ENCODE peak calls at places on chromosome 16, in eight cellular contexts. One of them, this sample, is unnamed.

GRCh38 chr16:88468289-88469129 is 15.4 kb downstream of the ZFPM1 start:
- DNase-seq in stimulated activated CD4-positive, alpha-beta T cell treated with anti-CD3 and anti-CD28 coated beads, Interleukin-1b, Interleukin-23, amount 100 ng/mL, for 1 hour: no peak
- DNase-seq in stimulated activated naive B cell treated with anti-CD40 and anti-IgM and Interleukin-4, amounts not matched to agents 10 μg/mL and 1 μg/mL and 100 μg/mL, for 72 hours: no peak
- DNase-seq in ureter: no peak
- DNase-seq in T-cell: no peak
- DNase-seq in GM19239: peak; percentile 68
- DNase-seq in HL-60: no peak
- DNase-seq in GM04504: no peak
- DNase-seq in this sample: no peak

GRCh38 chr16:64236351-64236750 is 885.5 kb downstream of the CDH11 start:
- DNase-seq in stimulated activated CD4-positive, alpha-beta T cell treated with anti-CD3 and anti-CD28 coated beads, Interleukin-1b, Interleukin-23, amount 100 ng/mL, for 1 hour: no peak
- DNase-seq in stimulated activated naive B cell treated with anti-CD40 and anti-IgM and Interleukin-4, amounts not matched to agents 10 μg/mL and 1 μg/mL and 100 μg/mL, for 72 hours: no peak
- DNase-seq in ureter: no peak
- DNase-seq in T-cell: no peak
- DNase-seq in GM19239: no peak
- DNase-seq in HL-60: no peak
- DNase-seq in GM04504: no peak
- DNase-seq in this sample: no peak

GRCh38 chr16:11679250-11679649 is 11.0 kb downstream of the SNN start:
- DNase-seq in stimulated activated CD4-positive, alpha-beta T cell treated with anti-CD3 and anti-CD28 coated beads, Interleukin-1b, Interleukin-23, amount 100 ng/mL, for 1 hour: no peak
- DNase-seq in stimulated activated naive B cell treated with anti-CD40 and anti-IgM and Interleukin-4, amounts not matched to agents 10 μg/mL and 1 μg/mL and 100 μg/mL, for 72 hours: no peak
- DNase-seq in ureter: no peak
- DNase-seq in T-cell: no peak
- DNase-seq in GM19239: no peak
- DNase-seq in HL-60: no peak
- DNase-seq in GM04504: no peak
- DNase-seq in this sample: no peak

GRCh38 chr16:86680137-86680536 is 101.8 kb downstream of the FOXL1 start:
- DNase-seq in stimulated activated CD4-positive, alpha-beta T cell treated with anti-CD3 and anti-CD28 coated beads, Interleukin-1b, Interleukin-23, amount 100 ng/mL, for 1 hour: no peak
- DNase-seq in stimulated activated naive B cell treated with anti-CD40 and anti-IgM and Interleukin-4, amounts not matched to agents 10 μg/mL and 1 μg/mL and 100 μg/mL, for 72 hours: no peak
- DNase-seq in ureter: peak; percentile 22
- DNase-seq in T-cell: no peak
- DNase-seq in GM19239: no peak
- DNase-seq in HL-60: no peak
- DNase-seq in GM04504: peak; percentile 75
- DNase-seq in this sample: no peak

GRCh38 chr16:74817851-74818250 is 43.2 kb upstream of the FA2H start:
- DNase-seq in stimulated activated CD4-positive, alpha-beta T cell treated with anti-CD3 and anti-CD28 coated beads, Interleukin-1b, Interleukin-23, amount 100 ng/mL, for 1 hour: no peak
- DNase-seq in stimulated activated naive B cell treated with anti-CD40 and anti-IgM and Interleukin-4, amounts not matched to agents 10 μg/mL and 1 μg/mL and 100 μg/mL, for 72 hours: no peak
- DNase-seq in ureter: no peak
- DNase-seq in T-cell: no peak
- DNase-seq in GM19239: no peak
- DNase-seq in HL-60: no peak
- DNase-seq in GM04504: no peak
- DNase-seq in this sample: no peak

GRCh38 chr16:83011101-83011720 is 384.4 kb downstream of the CDH13 start:
- DNase-seq in stimulated activated CD4-positive, alpha-beta T cell treated with anti-CD3 and anti-CD28 coated beads, Interleukin-1b, Interleukin-23, amount 100 ng/mL, for 1 hour: no peak
- DNase-seq in stimulated activated naive B cell treated with anti-CD40 and anti-IgM and Interleukin-4, amounts not matched to agents 10 μg/mL and 1 μg/mL and 100 μg/mL, for 72 hours: no peak
- DNase-seq in ureter: no peak
- DNase-seq in T-cell: no peak
- DNase-seq in GM19239: no peak
- DNase-seq in HL-60: no peak
- DNase-seq in GM04504: no peak
- DNase-seq in this sample: no peak

GRCh38 chr16:30032083-30032819 is 1.2 kb upstream of the TLCD3B start:
- DNase-seq in stimulated activated CD4-positive, alpha-beta T cell treated with anti-CD3 and anti-CD28 coated beads, Interleukin-1b, Interleukin-23, amount 100 ng/mL, for 1 hour: peak; percentile 23
- DNase-seq in stimulated activated naive B cell treated with anti-CD40 and anti-IgM and Interleukin-4, amounts not matched to agents 10 μg/mL and 1 μg/mL and 100 μg/mL, for 72 hours: peak; percentile 52
- DNase-seq in ureter: no peak
- DNase-seq in T-cell: peak; percentile 56
- DNase-seq in GM19239: peak; percentile 78
- DNase-seq in HL-60: no peak
- DNase-seq in GM04504: no peak
- DNase-seq in this sample: peak; percentile 50

GRCh38 chr16:10253344-10253855 is 71.2 kb upstream of the GRIN2A start:
- DNase-seq in stimulated activated CD4-positive, alpha-beta T cell treated with anti-CD3 and anti-CD28 coated beads, Interleukin-1b, Interleukin-23, amount 100 ng/mL, for 1 hour: no peak
- DNase-seq in stimulated activated naive B cell treated with anti-CD40 and anti-IgM and Interleukin-4, amounts not matched to agents 10 μg/mL and 1 μg/mL and 100 μg/mL, for 72 hours: no peak
- DNase-seq in ureter: no peak
- DNase-seq in T-cell: no peak
- DNase-seq in GM19239: no peak
- DNase-seq in HL-60: no peak
- DNase-seq in GM04504: no peak
- DNase-seq in this sample: no peak

GRCh38 chr16:8168016-8168415 is 422.3 kb downstream of the TMEM114 start:
- DNase-seq in stimulated activated CD4-positive, alpha-beta T cell treated with anti-CD3 and anti-CD28 coated beads, Interleukin-1b, Interleukin-23, amount 100 ng/mL, for 1 hour: no peak
- DNase-seq in stimulated activated naive B cell treated with anti-CD40 and anti-IgM and Interleukin-4, amounts not matched to agents 10 μg/mL and 1 μg/mL and 100 μg/mL, for 72 hours: no peak
- DNase-seq in ureter: no peak
- DNase-seq in T-cell: no peak
- DNase-seq in GM19239: no peak
- DNase-seq in HL-60: no peak
- DNase-seq in GM04504: no peak
- DNase-seq in this sample: no peak

GRCh38 chr16:17591655-17592405 is 121.1 kb upstream of the XYLT1 start:
- DNase-seq in stimulated activated CD4-positive, alpha-beta T cell treated with anti-CD3 and anti-CD28 coated beads, Interleukin-1b, Interleukin-23, amount 100 ng/mL, for 1 hour: no peak
- DNase-seq in stimulated activated naive B cell treated with anti-CD40 and anti-IgM and Interleukin-4, amounts not matched to agents 10 μg/mL and 1 μg/mL and 100 μg/mL, for 72 hours: no peak
- DNase-seq in ureter: no peak
- DNase-seq in T-cell: peak; percentile 5
- DNase-seq in GM19239: no peak
- DNase-seq in HL-60: no peak
- DNase-seq in GM04504: no peak
- DNase-seq in this sample: peak; percentile 31

GRCh38 chr16:46830417-46830901 is 521 bp downstream of the C16orf87 start:
- DNase-seq in stimulated activated CD4-positive, alpha-beta T cell treated with anti-CD3 and anti-CD28 coated beads, Interleukin-1b, Interleukin-23, amount 100 ng/mL, for 1 hour: no peak
- DNase-seq in stimulated activated naive B cell treated with anti-CD40 and anti-IgM and Interleukin-4, amounts not matched to agents 10 μg/mL and 1 μg/mL and 100 μg/mL, for 72 hours: no peak
- DNase-seq in ureter: no peak
- DNase-seq in T-cell: peak; percentile 7
- DNase-seq in GM19239: no peak
- DNase-seq in HL-60: no peak
- DNase-seq in GM04504: no peak
- DNase-seq in this sample: no peak

GRCh38 chr16:27973678-27974077 is 89.8 kb downstream of the GSG1L start:
- DNase-seq in stimulated activated CD4-positive, alpha-beta T cell treated with anti-CD3 and anti-CD28 coated beads, Interleukin-1b, Interleukin-23, amount 100 ng/mL, for 1 hour: no peak
- DNase-seq in stimulated activated naive B cell treated with anti-CD40 and anti-IgM and Interleukin-4, amounts not matched to agents 10 μg/mL and 1 μg/mL and 100 μg/mL, for 72 hours: no peak
- DNase-seq in ureter: no peak
- DNase-seq in T-cell: no peak
- DNase-seq in GM19239: no peak
- DNase-seq in HL-60: no peak
- DNase-seq in GM04504: no peak
- DNase-seq in this sample: no peak

GRCh38 chr16:71407731-71408130 is 34.1 kb downstream of the TLE7 start:
- DNase-seq in stimulated activated CD4-positive, alpha-beta T cell treated with anti-CD3 and anti-CD28 coated beads, Interleukin-1b, Interleukin-23, amount 100 ng/mL, for 1 hour: no peak
- DNase-seq in stimulated activated naive B cell treated with anti-CD40 and anti-IgM and Interleukin-4, amounts not matched to agents 10 μg/mL and 1 μg/mL and 100 μg/mL, for 72 hours: no peak
- DNase-seq in ureter: no peak
- DNase-seq in T-cell: no peak
- DNase-seq in GM19239: no peak
- DNase-seq in HL-60: no peak
- DNase-seq in GM04504: no peak
- DNase-seq in this sample: no peak

GRCh38 chr16:4746991-4747574 is 12.7 kb downstream of the DNAAF8 start:
- DNase-seq in stimulated activated CD4-positive, alpha-beta T cell treated with anti-CD3 and anti-CD28 coated beads, Interleukin-1b, Interleukin-23, amount 100 ng/mL, for 1 hour: no peak
- DNase-seq in stimulated activated naive B cell treated with anti-CD40 and anti-IgM and Interleukin-4, amounts not matched to agents 10 μg/mL and 1 μg/mL and 100 μg/mL, for 72 hours: no peak
- DNase-seq in ureter: no peak
- DNase-seq in T-cell: no peak
- DNase-seq in GM19239: no peak
- DNase-seq in HL-60: no peak
- DNase-seq in GM04504: no peak
- DNase-seq in this sample: no peak

GRCh38 chr16:27232061-27232841 is 28.9 kb downstream of the KDM8 start:
- DNase-seq in stimulated activated CD4-positive, alpha-beta T cell treated with anti-CD3 and anti-CD28 coated beads, Interleukin-1b, Interleukin-23, amount 100 ng/mL, for 1 hour: no peak
- DNase-seq in stimulated activated naive B cell treated with anti-CD40 and anti-IgM and Interleukin-4, amounts not matched to agents 10 μg/mL and 1 μg/mL and 100 μg/mL, for 72 hours: peak; percentile 89
- DNase-seq in ureter: no peak
- DNase-seq in T-cell: no peak
- DNase-seq in GM19239: peak; percentile 44
- DNase-seq in HL-60: peak; percentile 74
- DNase-seq in GM04504: no peak
- DNase-seq in this sample: peak; percentile 65

GRCh38 chr16:88928405-88929375 is 48.3 kb downstream of the CBFA2T3 start:
- DNase-seq in stimulated activated CD4-positive, alpha-beta T cell treated with anti-CD3 and anti-CD28 coated beads, Interleukin-1b, Interleukin-23, amount 100 ng/mL, for 1 hour: no peak
- DNase-seq in stimulated activated naive B cell treated with anti-CD40 and anti-IgM and Interleukin-4, amounts not matched to agents 10 μg/mL and 1 μg/mL and 100 μg/mL, for 72 hours: no peak
- DNase-seq in ureter: no peak
- DNase-seq in T-cell: no peak
- DNase-seq in GM19239: no peak
- DNase-seq in HL-60: no peak
- DNase-seq in GM04504: no peak
- DNase-seq in this sample: no peak

GRCh38 chr16:88686062-88686438 is 257 bp downstream of the SNAI3 start:
- DNase-seq in stimulated activated CD4-positive, alpha-beta T cell treated with anti-CD3 and anti-CD28 coated beads, Interleukin-1b, Interleukin-23, amount 100 ng/mL, for 1 hour: no peak
- DNase-seq in stimulated activated naive B cell treated with anti-CD40 and anti-IgM and Interleukin-4, amounts not matched to agents 10 μg/mL and 1 μg/mL and 100 μg/mL, for 72 hours: no peak
- DNase-seq in ureter: no peak
- DNase-seq in T-cell: no peak
- DNase-seq in GM19239: no peak
- DNase-seq in HL-60: no peak
- DNase-seq in GM04504: no peak
- DNase-seq in this sample: no peak

GRCh38 chr16:17261197-17261858 is 209.4 kb downstream of the XYLT1 start:
- DNase-seq in stimulated activated CD4-positive, alpha-beta T cell treated with anti-CD3 and anti-CD28 coated beads, Interleukin-1b, Interleukin-23, amount 100 ng/mL, for 1 hour: no peak
- DNase-seq in stimulated activated naive B cell treated with anti-CD40 and anti-IgM and Interleukin-4, amounts not matched to agents 10 μg/mL and 1 μg/mL and 100 μg/mL, for 72 hours: no peak
- DNase-seq in ureter: no peak
- DNase-seq in T-cell: no peak
- DNase-seq in GM19239: no peak
- DNase-seq in HL-60: peak; percentile 18
- DNase-seq in GM04504: no peak
- DNase-seq in this sample: peak; percentile 22

GRCh38 chr16:1180772-1181714 is 28.1 kb downstream of the CACNA1H start:
- DNase-seq in stimulated activated CD4-positive, alpha-beta T cell treated with anti-CD3 and anti-CD28 coated beads, Interleukin-1b, Interleukin-23, amount 100 ng/mL, for 1 hour: no peak
- DNase-seq in stimulated activated naive B cell treated with anti-CD40 and anti-IgM and Interleukin-4, amounts not matched to agents 10 μg/mL and 1 μg/mL and 100 μg/mL, for 72 hours: no peak
- DNase-seq in ureter: no peak
- DNase-seq in T-cell: no peak
- DNase-seq in GM19239: no peak
- DNase-seq in HL-60: no peak
- DNase-seq in GM04504: no peak
- DNase-seq in this sample: no peak

GRCh38 chr16:29743827-29744531 is 1.8 kb downstream of the C16orf54 start:
- DNase-seq in stimulated activated CD4-positive, alpha-beta T cell treated with anti-CD3 and anti-CD28 coated beads, Interleukin-1b, Interleukin-23, amount 100 ng/mL, for 1 hour: no peak
- DNase-seq in stimulated activated naive B cell treated with anti-CD40 and anti-IgM and Interleukin-4, amounts not matched to agents 10 μg/mL and 1 μg/mL and 100 μg/mL, for 72 hours: no peak
- DNase-seq in ureter: no peak
- DNase-seq in T-cell: peak; percentile 37
- DNase-seq in GM19239: no peak
- DNase-seq in HL-60: no peak
- DNase-seq in GM04504: no peak
- DNase-seq in this sample: peak; percentile 48

GRCh38 chr16:54847207-54847606 is 83.5 kb upstream of the IRX5 start:
- DNase-seq in stimulated activated CD4-positive, alpha-beta T cell treated with anti-CD3 and anti-CD28 coated beads, Interleukin-1b, Interleukin-23, amount 100 ng/mL, for 1 hour: no peak
- DNase-seq in stimulated activated naive B cell treated with anti-CD40 and anti-IgM and Interleukin-4, amounts not matched to agents 10 μg/mL and 1 μg/mL and 100 μg/mL, for 72 hours: no peak
- DNase-seq in ureter: peak; percentile 65
- DNase-seq in T-cell: no peak
- DNase-seq in GM19239: no peak
- DNase-seq in HL-60: no peak
- DNase-seq in GM04504: no peak
- DNase-seq in this sample: no peak

GRCh38 chr16:85169333-85170065 is 57.2 kb upstream of the CIBAR2 start:
- DNase-seq in stimulated activated CD4-positive, alpha-beta T cell treated with anti-CD3 and anti-CD28 coated beads, Interleukin-1b, Interleukin-23, amount 100 ng/mL, for 1 hour: no peak
- DNase-seq in stimulated activated naive B cell treated with anti-CD40 and anti-IgM and Interleukin-4, amounts not matched to agents 10 μg/mL and 1 μg/mL and 100 μg/mL, for 72 hours: no peak
- DNase-seq in ureter: no peak
- DNase-seq in T-cell: no peak
- DNase-seq in GM19239: no peak
- DNase-seq in HL-60: no peak
- DNase-seq in GM04504: no peak
- DNase-seq in this sample: no peak

GRCh38 chr16:89040391-89040790 is 53.3 kb upstream of the ACSF3 start:
- DNase-seq in stimulated activated CD4-positive, alpha-beta T cell treated with anti-CD3 and anti-CD28 coated beads, Interleukin-1b, Interleukin-23, amount 100 ng/mL, for 1 hour: no peak
- DNase-seq in stimulated activated naive B cell treated with anti-CD40 and anti-IgM and Interleukin-4, amounts not matched to agents 10 μg/mL and 1 μg/mL and 100 μg/mL, for 72 hours: no peak
- DNase-seq in ureter: no peak
- DNase-seq in T-cell: no peak
- DNase-seq in GM19239: no peak
- DNase-seq in HL-60: no peak
- DNase-seq in GM04504: no peak
- DNase-seq in this sample: no peak

GRCh38 chr16:32116080-32116479 is 137.0 kb upstream of the TP53TG3D start:
- DNase-seq in stimulated activated CD4-positive, alpha-beta T cell treated with anti-CD3 and anti-CD28 coated beads, Interleukin-1b, Interleukin-23, amount 100 ng/mL, for 1 hour: no peak
- DNase-seq in stimulated activated naive B cell treated with anti-CD40 and anti-IgM and Interleukin-4, amounts not matched to agents 10 μg/mL and 1 μg/mL and 100 μg/mL, for 72 hours: no peak
- DNase-seq in ureter: no peak
- DNase-seq in T-cell: no peak
- DNase-seq in GM19239: no peak
- DNase-seq in HL-60: no peak
- DNase-seq in GM04504: no peak
- DNase-seq in this sample: peak; percentile 46

GRCh38 chr16:79612207-79612606 is 11.7 kb upstream of the MAF start:
- DNase-seq in stimulated activated CD4-positive, alpha-beta T cell treated with anti-CD3 and anti-CD28 coated beads, Interleukin-1b, Interleukin-23, amount 100 ng/mL, for 1 hour: no peak
- DNase-seq in stimulated activated naive B cell treated with anti-CD40 and anti-IgM and Interleukin-4, amounts not matched to agents 10 μg/mL and 1 μg/mL and 100 μg/mL, for 72 hours: no peak
- DNase-seq in ureter: no peak
- DNase-seq in T-cell: no peak
- DNase-seq in GM19239: no peak
- DNase-seq in HL-60: no peak
- DNase-seq in GM04504: no peak
- DNase-seq in this sample: no peak

This sample was measured in immature natural killer cell.